ENCODE peak calls at places on chromosomes 6 and 20, in four cellular contexts. One of them, this sample, is unnamed.

GRCh38 chr20:31927758-31928157 is 24.1 kb downstream of the PDRG1 start:
- DNase-seq in NCI-H345: no peak
- DNase-seq in AG10803: no peak
- DNase-seq in prostate gland: no peak
- DNase-seq in this sample: no peak

GRCh38 chr6:20763311-20763710 is 229.1 kb downstream of the CDKAL1 start:
- DNase-seq in NCI-H345: no peak
- DNase-seq in AG10803: no peak
- DNase-seq in prostate gland: no peak
- DNase-seq in this sample: no peak

GRCh38 chr6:87728706-87729105 is 26.7 kb upstream of the AKIRIN2 start:
- DNase-seq in NCI-H345: no peak
- DNase-seq in AG10803: no peak
- DNase-seq in prostate gland: no peak
- DNase-seq in this sample: no peak

GRCh38 chr20:34075647-34076046 is 36.4 kb downstream of the EIF2S2 start:
- DNase-seq in NCI-H345: no peak
- DNase-seq in AG10803: no peak
- DNase-seq in prostate gland: no peak
- DNase-seq in this sample: no peak

GRCh38 chr6:31037692-31038091 is 27.4 kb downstream of the MUC22 start:
- DNase-seq in NCI-H345: no peak
- DNase-seq in AG10803: peak
- DNase-seq in prostate gland: no peak
- DNase-seq in this sample: no peak

GRCh38 chr20:38343107-38343797 is 3.0 kb upstream of the LBP start:
- DNase-seq in NCI-H345: no peak
- DNase-seq in AG10803: peak
- DNase-seq in prostate gland: peak
- DNase-seq in this sample: no peak

GRCh38 chr6:169857343-169858292 is 106.2 kb downstream of the ERMARD start:
- DNase-seq in NCI-H345: no peak
- DNase-seq in AG10803: no peak
- DNase-seq in prostate gland: no peak
- DNase-seq in this sample: no peak

GRCh38 chr20:23212011-23212410 is 125.9 kb upstream of the CD93 start:
- DNase-seq in NCI-H345: no peak
- DNase-seq in AG10803: no peak
- DNase-seq in prostate gland: no peak
- DNase-seq in this sample: no peak

GRCh38 chr6:158852312-158853071 is 33.3 kb upstream of the EZR start:
- DNase-seq in NCI-H345: no peak
- DNase-seq in AG10803: no peak
- DNase-seq in prostate gland: no peak
- DNase-seq in this sample: no peak

GRCh38 chr6:110635096-110635495 is 158.7 kb upstream of the SLC22A16 start:
- DNase-seq in NCI-H345: no peak
- DNase-seq in AG10803: no peak
- DNase-seq in prostate gland: no peak
- DNase-seq in this sample: no peak

This sample was measured in HCT116.